ENCODE peak calls at places on chromosomes 13 and 19, in five cellular contexts. C is A549, P is astrocyte of the spinal cord, N is AG09309, A is GM12864. K is an unnamed sample.

GRCh38 chr13:22126433-22127021 is 455.7 kb downstream of the FGF9 start:
- DNase-seq in A (peak; percentile 35), P (no peak), C (no peak), N (no peak), K (no peak)

GRCh38 chr13:96481482-96481881 is 391.6 kb downstream of the HS6ST3 start:
- DNase-seq in P (no peak), A (no peak), C (no peak), N (no peak), K (no peak)

GRCh38 chr19:28170066-28170465 is 1042.9 kb downstream of the UQCRFS1 start:
- DNase-seq in N (no peak), A (no peak), P (no peak), C (no peak), K (no peak)

GRCh38 chr19:38718747-38719543 is 25.3 kb downstream of the CAPN12 start:
- DNase-seq in A (no peak), N (no peak), P (peak; percentile 59), C (peak; percentile 61), K (no peak)

GRCh38 chr13:92963029-92963428 is 263.6 kb upstream of the GPC6 start:
- DNase-seq in N (no peak), A (no peak), C (no peak), P (peak; percentile 28), K (peak; percentile 18)

GRCh38 chr13:65585346-65585745 is 1644.8 kb downstream of the PCDH9 start:
- DNase-seq in C (no peak), P (no peak), A (no peak), N (no peak), K (no peak)

GRCh38 chr19:55484571-55485438 is at the start of gene NAT14:
- DNase-seq in C (peak; percentile 77), N (no peak), P (peak; percentile 60), A (no peak), K (no peak)

GRCh38 chr19:3955688-3956087 is 15.2 kb downstream of the DAPK3 start:
- DNase-seq in N (no peak), A (no peak), P (no peak), C (no peak), K (no peak)

GRCh38 chr19:12485571-12485970 is 955 bp upstream of the ZNF709 start:
- DNase-seq in C (no peak), N (no peak), P (no peak), A (no peak), K (no peak)

GRCh38 chr13:29955137-29955650 is 104.8 kb upstream of the UBL3 start:
- DNase-seq in A (no peak), C (no peak), N (no peak), P (no peak), K (no peak)

GRCh38 chr13:20090349-20090748 is 70.5 kb downstream of the GJA3 start:
- DNase-seq in P (no peak), A (no peak), N (no peak), C (peak; percentile 7), K (no peak)
- TF ChIP-seq CTCF in P (no peak), A (no peak), N (peak; percentile 2), C (no peak), K (no peak)

DNA sequence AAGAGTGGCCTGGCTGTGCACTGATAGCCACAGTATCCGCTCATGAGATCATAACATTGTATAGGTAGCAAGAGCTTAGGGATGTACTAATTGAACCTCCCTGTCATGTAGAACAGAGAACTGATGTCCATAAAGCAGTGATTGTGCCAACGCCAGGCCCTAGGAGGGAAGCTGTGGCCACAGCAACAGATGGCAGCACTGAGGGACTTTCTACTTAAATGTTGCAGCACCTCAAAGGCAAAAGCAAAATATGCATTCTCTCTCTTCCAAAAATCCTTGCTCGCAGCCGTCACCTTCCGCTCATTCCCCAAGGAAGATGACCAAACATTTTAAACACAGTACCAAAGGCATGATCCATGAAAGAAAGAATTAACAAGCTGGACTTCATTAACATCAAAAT is 32.3 kb downstream of the COL4A1 start:
- DNase-seq in A (no peak), C (peak; percentile 7), P (no peak), N (no peak), K (no peak)
- TF ChIP-seq CTCF in A (no peak), C (no peak), P (peak; percentile 25), N (peak; percentile 45), K (no peak)

GRCh38 chr19:53912653-53913052 is 3.6 kb downstream of the CACNG7 start:
- DNase-seq in C (peak; percentile 56), P (no peak), A (no peak), N (no peak), K (no peak)
- TF ChIP-seq CTCF in C (peak; percentile 24), P (peak; percentile 33), A (peak; percentile 61), N (no peak), K (no peak)

DNA sequence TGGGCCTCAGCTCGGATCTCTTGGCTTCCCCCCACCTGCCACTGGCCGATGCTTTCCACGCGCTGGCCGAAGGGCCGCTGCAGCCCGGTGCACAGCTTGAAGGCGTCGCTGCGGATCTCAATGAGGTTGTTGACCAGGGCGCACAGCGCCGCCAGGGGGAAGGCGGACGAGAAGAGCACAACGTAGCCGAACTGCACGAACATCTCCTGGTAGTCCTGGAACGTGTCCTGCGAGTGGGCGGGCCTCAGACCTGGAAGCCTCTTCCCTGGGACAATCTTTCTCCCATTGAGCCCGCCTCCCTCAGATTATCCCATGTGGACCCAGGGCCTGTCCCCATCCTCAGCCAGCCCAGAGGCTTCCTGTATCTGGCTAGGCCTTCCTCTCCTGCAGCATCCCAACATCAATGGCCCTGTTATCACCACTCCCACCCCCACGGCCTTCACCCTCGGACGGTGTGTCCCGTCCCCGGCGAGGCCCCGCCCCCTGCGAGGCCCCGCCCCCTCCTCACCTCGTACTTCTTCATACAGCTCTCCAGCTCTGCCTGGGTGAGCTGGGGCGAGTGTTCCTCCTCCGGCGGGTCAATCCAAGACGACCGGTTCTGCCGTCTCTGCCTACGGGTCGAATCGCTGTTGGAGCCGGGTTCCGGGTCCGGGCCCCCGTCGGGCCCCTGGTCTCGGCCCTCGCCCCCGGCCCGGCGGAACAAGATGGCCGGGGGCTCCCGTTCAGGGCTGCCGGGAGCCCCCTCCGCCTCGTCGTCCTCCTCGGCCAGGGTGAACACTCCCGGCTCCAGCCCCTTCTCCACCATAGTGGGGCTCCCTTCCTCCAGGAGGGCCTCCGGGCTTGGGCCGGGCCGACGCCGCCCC is 6.8 kb downstream of the ANO8 start:
- DNase-seq in P (no peak), A (no peak), N (no peak), C (no peak), K (peak; percentile 61)
- TF ChIP-seq CTCF in P (peak; percentile 11), A (no peak), N (no peak), C (no peak), K (peak; percentile 65)

DNA sequence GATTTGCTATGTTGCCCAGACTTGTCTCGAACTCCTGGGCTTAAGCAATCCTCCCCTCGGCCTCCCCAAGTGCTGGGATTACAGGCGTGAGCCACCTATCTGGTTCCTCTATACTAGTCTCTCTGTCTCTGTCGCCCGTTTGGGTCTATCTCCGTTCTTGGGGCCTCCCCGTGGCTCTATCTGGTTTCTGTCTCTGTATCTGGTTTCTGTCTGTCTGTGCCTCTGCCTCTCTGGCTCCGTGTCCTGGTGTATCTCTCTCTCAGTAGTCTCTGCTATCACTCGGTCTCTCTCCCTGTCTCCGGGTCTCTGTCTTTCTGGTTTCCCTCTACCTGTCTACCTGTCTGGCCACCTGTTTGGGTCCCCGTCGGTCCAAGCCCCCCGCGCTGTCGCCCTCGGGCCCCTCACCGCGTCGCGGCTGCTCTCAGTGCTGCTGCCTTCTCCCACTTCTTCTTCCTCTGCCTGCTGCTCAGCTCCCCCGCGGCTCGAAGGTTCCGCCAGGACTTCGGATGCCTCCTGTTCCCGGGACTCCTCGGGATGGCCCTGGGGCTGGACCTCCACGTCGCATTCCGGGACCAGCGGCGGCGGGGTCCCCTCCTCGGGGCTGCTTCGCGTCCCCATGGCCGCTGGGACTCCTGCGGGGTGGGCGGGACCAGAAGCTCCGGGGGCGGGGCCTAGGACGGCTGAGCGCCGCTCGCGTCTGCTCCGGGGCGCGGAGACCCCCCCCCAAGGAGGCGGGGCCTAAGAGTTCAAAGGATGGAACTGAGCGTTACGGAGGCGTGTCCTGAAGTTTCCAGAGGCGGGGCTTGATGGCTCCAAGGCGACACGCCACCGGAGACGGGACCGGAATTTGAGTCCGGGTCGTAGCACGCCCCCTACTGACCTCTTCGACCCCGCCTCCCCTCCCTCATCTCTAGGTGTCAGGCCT is 783 bp downstream of the PHLDB3 start:
- DNase-seq in C (peak; percentile 94), A (peak; percentile 73), P (peak; percentile 90), N (peak; percentile 39), K (no peak)
- TF ChIP-seq CTCF in C (peak; percentile 56), A (peak; percentile 14), P (no peak), N (no peak), K (no peak)

GRCh38 chr13:111213964-111214726 is 99.0 kb downstream of the ARHGEF7 start:
- DNase-seq in A (no peak), N (no peak), P (no peak), C (no peak), K (no peak)

GRCh38 chr13:111217661-111218060 is 102.6 kb downstream of the ARHGEF7 start:
- DNase-seq in N (no peak), C (no peak), P (no peak), A (no peak), K (no peak)

GRCh38 chr13:111215081-111216047 is 100.3 kb downstream of the ARHGEF7 start:
- DNase-seq in N (no peak), P (no peak), C (no peak), A (no peak), K (no peak)

GRCh38 chr13:111219306-111219705 is 101.1 kb upstream of the TEX29 start:
- DNase-seq in P (peak; percentile 79), A (no peak), N (peak; percentile 68), C (no peak), K (peak; percentile 31)

DNA sequence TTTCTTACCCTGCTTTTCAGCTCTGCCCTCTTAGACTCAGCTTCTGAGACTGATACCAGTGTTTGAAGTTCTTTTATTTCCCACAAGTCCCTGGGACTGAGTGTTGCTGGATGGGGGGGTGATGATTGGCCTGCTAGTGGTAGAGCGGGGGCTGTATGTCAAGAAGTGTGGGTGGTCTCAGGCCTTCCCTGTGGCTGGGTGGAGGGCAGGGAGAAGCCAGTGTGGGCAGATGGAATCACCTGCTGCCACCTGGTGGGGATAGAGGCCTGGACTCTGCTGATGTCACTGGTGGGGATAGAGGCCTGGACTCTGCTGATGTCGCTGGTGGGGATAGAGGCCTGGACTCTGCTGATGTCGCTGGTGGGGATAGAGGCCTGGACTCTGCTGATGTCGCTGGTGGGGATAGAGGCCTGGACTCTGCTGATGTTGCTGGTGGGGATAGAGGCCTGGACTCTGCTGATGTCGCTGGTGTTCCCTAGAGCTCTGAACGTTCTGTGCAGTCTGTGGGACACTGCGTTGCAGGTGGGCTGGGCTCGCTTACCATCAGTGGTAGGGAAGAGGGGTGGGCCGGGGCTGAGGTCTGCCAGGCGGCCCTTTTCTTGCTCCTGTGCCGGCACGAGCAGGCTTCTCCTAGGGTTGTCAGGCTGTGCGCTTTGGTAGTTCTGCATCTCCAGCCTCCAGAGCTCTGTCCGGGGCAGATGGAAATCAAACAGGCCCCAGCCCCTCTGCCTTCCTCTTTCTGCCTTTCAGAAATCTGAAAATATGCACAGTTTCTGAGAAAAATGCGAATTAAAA is 101.3 kb downstream of the ARHGEF7 start:
- DNase-seq in A (no peak), N (no peak), P (peak; percentile 43), C (peak; percentile 20), K (no peak)
- TF ChIP-seq CTCF in A (peak; percentile 60), N (peak; percentile 52), P (peak; percentile 61), C (peak; percentile 39), K (peak; percentile 62)

DNA sequence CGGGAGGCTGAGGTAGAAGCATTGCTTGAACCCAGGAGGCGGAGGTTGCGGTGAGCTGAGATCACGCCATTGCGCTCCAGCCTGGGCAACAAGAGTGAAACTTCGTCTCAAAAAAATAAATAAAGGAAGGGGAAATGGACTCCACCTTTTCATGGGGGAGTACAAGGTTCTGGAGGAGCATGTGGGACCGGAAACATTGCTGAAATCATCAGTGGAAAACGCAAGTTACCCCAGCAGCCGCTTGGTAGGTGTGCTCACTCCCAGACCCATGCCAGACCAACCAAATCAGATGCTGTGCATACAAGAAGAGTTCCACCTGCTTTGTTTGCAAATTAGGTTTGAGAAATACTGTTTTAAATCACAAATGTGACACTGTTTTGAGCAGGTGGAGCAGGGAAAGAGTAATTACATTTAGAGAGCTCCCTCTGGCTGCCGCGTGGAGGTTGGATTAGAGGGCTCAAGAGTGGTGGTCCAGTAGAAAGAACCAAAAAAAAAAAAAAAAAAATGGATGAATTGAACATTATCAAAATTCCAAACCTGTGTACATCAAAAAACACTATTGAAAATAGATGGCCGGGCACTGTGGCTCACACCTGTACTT is 4.9 kb downstream of the ERICH4 start:
- DNase-seq in N (no peak), A (no peak), C (no peak), P (no peak), K (no peak)
- TF ChIP-seq CTCF in N (no peak), A (no peak), C (peak; percentile 4), P (no peak), K (no peak)